ENCODE peak calls at places on chromosomes 5 and 9, in six cellular contexts. K is hypothalamus, Y is endothelial cell, D is NCI-H1436, H is T-helper 2 cell, A is amygdala. P is an unnamed sample.

GRCh38 chr5:141437208-141437607 is 6.9 kb downstream of the PCDHGA12 start:
- DNase-seq in K (no peak), Y (no peak), D (no peak), H (no peak), A (no peak), P (no peak)

GRCh38 chr5:135398160-135398854 is 724 bp downstream of the MACROH2A1 start:
- DNase-seq in K (no peak), Y (peak), D (no peak), H (peak), A (no peak), P (no peak)

GRCh38 chr9:127769985-127770904 is 8.2 kb downstream of the SH2D3C start:
- DNase-seq in K (no peak), Y (peak), D (no peak), H (no peak), A (no peak), P (no peak)

GRCh38 chr9:136557036-136557435 is 11.2 kb upstream of the NOTCH1 start:
- DNase-seq in K (no peak), Y (no peak), D (no peak), H (no peak), A (no peak), P (no peak)

GRCh38 chr5:98309785-98310566 is 463.5 kb upstream of the RGMB start:
- DNase-seq in K (no peak), Y (peak), D (no peak), H (no peak), A (peak), P (no peak)

GRCh38 chr9:96398582-96399334 is 15.2 kb upstream of the SLC35D2 start:
- DNase-seq in K (no peak), Y (no peak), D (no peak), H (no peak), A (no peak), P (no peak)

GRCh38 chr5:10635257-10635860 is 71.5 kb downstream of the ANKRD33B start:
- DNase-seq in K (no peak), Y (no peak), D (no peak), H (no peak), A (no peak), P (peak)

GRCh38 chr9:89461302-89461701 is 36.6 kb downstream of the SEMA4D start:
- DNase-seq in K (no peak), Y (no peak), D (no peak), H (no peak), A (no peak), P (no peak)

GRCh38 chr5:139877129-139877597 is 81.6 kb downstream of the PSD2 start:
- DNase-seq in K (no peak), Y (peak), D (no peak), H (no peak), A (no peak), P (no peak)

GRCh38 chr5:151617841-151618710 is 26.9 kb upstream of the FAT2 start:
- DNase-seq in K (no peak), Y (no peak), D (no peak), H (no peak), A (no peak), P (no peak)

P was measured in stimulated activated CD8-positive, alpha-beta memory T cell treated with anti-CD3 and anti-CD28 coated beads, Interleukin-12 subunit alpha, Interleukin-12 subunit beta, amount 100 ng/mL, for 1 hour.